ENCODE peak calls at places on chromosomes 6 and 20, in four cellular contexts. Q, V, T and E are unnamed samples.

GRCh38 chr20:45752747-45753146 is 30.6 kb downstream of the SPINT4 start:
- DNase-seq in V (no peak), T (no peak), Q (no peak), E (no peak)

GRCh38 chr20:9256359-9256758 is 187.5 kb downstream of the PLCB4 start:
- DNase-seq in T (no peak), V (no peak), Q (no peak), E (no peak)

GRCh38 chr6:3190056-3190455 is 32.7 kb upstream of the TUBB2A start:
- DNase-seq in V (no peak), Q (no peak), T (no peak), E (no peak)

GRCh38 chr20:43508604-43509040 is 1.1 kb downstream of the L3MBTL1 start:
- DNase-seq in T (no peak), Q (peak), V (no peak), E (no peak)

GRCh38 chr20:19975436-19975799 is 41.7 kb upstream of the NAA20 start:
- DNase-seq in V (peak), Q (no peak), T (no peak), E (no peak)

GRCh38 chr6:143429970-143430369 is 20.5 kb downstream of the ADAT2 start:
- DNase-seq in Q (no peak), T (no peak), V (peak), E (no peak)

GRCh38 chr6:119173249-119174084 is 95.0 kb upstream of the FAM184A start:
- DNase-seq in V (no peak), Q (no peak), T (no peak), E (no peak)

GRCh38 chr20:62202676-62203377 is 17.3 kb downstream of the HRH3 start:
- DNase-seq in V (peak), T (peak), Q (no peak), E (peak)

GRCh38 chr20:23970049-23970448 is 18.5 kb downstream of the GGTLC1 start:
- DNase-seq in Q (no peak), V (no peak), T (peak), E (no peak)

GRCh38 chr6:30757261-30757935 is 13.1 kb upstream of the IER3 start:
- DNase-seq in T (no peak), V (peak), Q (no peak), E (no peak)

GRCh38 chr20:32585519-32586127 is 490 bp upstream of the NOL4L start:
- DNase-seq in V (no peak), Q (no peak), T (no peak), E (peak)

GRCh38 chr6:109055771-109056235 is 38.8 kb downstream of the SESN1 start:
- DNase-seq in T (no peak), Q (no peak), V (no peak), E (no peak)

GRCh38 chr6:154864086-154864430 is 130.8 kb downstream of the SCAF8 start:
- DNase-seq in T (no peak), V (no peak), Q (no peak), E (no peak)

GRCh38 chr20:10511507-10512231 is 76.6 kb downstream of the SLX4IP start:
- DNase-seq in T (peak), V (peak), Q (peak), E (no peak)

DNA sequence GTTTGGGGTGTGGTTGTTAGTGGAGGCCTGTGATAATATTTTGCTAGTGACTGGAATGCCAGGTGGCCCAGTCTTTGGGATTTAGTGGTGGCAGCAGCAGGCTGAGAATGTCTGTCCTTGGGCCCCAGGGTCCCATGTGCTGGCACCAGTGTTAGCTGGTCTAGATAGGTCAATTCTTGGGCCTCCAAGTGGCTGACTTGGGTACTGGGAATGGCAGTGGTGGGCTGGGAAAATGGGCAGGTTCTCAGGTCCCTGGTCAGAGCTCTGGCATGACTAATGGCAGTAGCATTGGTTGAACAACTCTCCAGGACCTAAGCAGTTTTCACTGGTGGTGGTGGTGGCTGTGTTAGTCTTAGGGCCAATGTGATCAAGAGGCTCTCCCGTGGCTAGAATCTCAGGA is 50.3 kb downstream of the OLIG3 start:
- DNase-seq in Q (no peak), V (no peak), T (no peak), E (no peak)
- TF ChIP-seq CTCF in Q (no peak), V (no peak), T (no peak), E (no peak)

GRCh38 chr20:17664025-17664638 is 17.9 kb downstream of the RRBP1 start:
- DNase-seq in Q (no peak), T (peak), V (no peak), E (no peak)
- TF ChIP-seq CTCF in Q (no peak), T (no peak), V (no peak), E (no peak)

DNA sequence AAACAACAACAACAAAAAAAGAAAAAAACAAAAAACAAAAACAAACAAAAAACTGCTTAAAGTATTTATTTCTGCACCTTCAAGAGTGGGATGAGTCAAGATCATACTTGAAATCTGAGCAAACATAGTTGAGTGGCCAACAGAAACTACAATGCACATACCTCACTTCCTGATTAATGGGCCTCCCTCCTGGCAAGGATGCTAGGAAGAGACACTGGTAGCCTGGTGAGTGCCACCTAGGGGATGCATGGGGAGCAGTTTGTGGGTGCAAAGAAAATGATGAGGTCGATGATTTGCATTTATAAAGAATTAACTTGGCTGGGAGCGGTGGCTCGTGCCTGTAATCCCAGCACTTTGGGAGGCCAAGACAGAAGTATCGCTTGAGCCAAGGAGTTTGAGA is 808.1 kb downstream of the MAFB start:
- DNase-seq in Q (no peak), V (no peak), T (no peak), E (no peak)
- TF ChIP-seq CTCF in Q (peak), V (no peak), T (no peak), E (no peak)

GRCh38 chr6:170260686-170261085 is 30.2 kb downstream of the DLL1 start:
- DNase-seq in T (no peak), V (peak), Q (no peak), E (no peak)
- TF ChIP-seq CTCF in T (no peak), V (no peak), Q (peak), E (peak)

GRCh38 chr6:87473419-87473903 is 687 bp downstream of the SLC35A1 start:
- DNase-seq in T (no peak), Q (peak), V (no peak), E (no peak)

GRCh38 chr6:87472525-87473418 is at the start of gene SLC35A1:
- DNase-seq in Q (peak), V (peak), T (peak), E (peak)
- TF ChIP-seq CTCF in Q (no peak), V (no peak), T (peak), E (peak)

GRCh38 chr20:16729565-16730460 is at the start of gene SNRPB2:
- DNase-seq in T (peak), V (peak), Q (peak), E (peak)
- TF ChIP-seq CTCF in T (no peak), V (no peak), Q (no peak), E (peak)

DNA sequence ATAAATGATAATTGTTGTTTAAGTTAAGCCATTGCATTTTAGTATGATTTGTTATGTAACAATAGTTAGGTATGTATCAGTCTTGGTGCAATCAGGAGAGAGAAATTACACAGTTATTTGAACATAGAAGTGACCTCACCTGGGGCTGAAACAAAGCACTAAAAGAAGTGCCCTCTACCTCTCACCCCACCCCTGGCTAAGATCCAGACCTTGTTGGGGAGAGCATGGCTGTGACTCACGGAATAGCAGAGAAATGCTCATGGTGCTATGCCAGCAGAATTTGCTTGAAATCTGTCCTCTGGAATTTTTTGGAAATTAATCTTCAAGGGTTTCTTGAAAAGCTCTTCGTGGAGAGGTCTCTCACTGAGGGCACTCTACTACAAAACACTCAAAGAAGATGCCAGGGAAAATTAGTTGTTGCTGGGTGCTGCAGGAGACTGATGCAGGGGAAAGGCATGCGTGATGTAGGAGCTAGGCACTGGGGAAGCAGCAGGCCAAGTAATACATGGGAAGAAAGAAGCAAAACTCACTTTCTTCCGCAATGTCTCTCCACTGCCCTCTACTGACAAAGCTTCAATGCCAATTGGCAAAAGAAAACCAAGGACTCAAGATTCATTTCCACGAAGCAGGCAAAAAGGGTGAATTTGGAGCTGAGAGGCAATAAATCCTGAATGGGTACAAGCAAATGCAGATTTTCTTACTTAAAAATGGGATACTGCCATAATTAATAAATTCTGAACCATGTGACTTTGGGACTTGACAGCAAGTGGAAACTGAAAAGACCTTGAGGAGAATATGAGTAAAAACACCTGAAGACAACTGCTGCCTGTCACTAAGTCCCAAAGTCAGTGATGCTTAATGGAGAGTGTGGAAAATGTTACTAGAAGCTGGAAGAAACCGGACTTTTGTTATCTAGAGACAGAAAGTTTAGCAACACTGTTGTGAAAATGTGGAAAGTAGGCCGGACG is 136.3 kb upstream of the ZNF184 start:
- DNase-seq in Q (peak), T (no peak), V (no peak), E (no peak)
- TF ChIP-seq CTCF in Q (peak), T (no peak), V (peak), E (peak)